ENCODE peak calls at places on chromosomes 11 and 22, in six cellular contexts. C is fibroblast of pulmonary artery, Y is tibial artery, J is nephron progenitor cell, Q is brain microvascular endothelial cell, X is mesothelial cell of epicardium. U is an unnamed sample.

GRCh38 chr11:31442086-31442485 is 67.3 kb downstream of the IMMP1L start:
- DNase-seq in Y (no peak), C (no peak), J (no peak), Q (no peak), X (no peak), U (no peak)

GRCh38 chr22:40326905-40327735 is 19.2 kb upstream of the ADSL start:
- DNase-seq in C (peak), J (no peak), Q (no peak), X (no peak), Y (no peak), U (no peak)

GRCh38 chr11:96188625-96189006 is 154.4 kb downstream of the MAML2 start:
- DNase-seq in Q (peak), X (no peak), Y (no peak), J (no peak), C (peak), U (no peak)

GRCh38 chr11:70436501-70436860 is 38.2 kb downstream of the CTTN start:
- DNase-seq in J (no peak), Q (no peak), C (no peak), Y (no peak), X (no peak), U (no peak)

GRCh38 chr11:42543844-42544243 is 768.0 kb upstream of the API5 start:
- DNase-seq in X (no peak), J (no peak), Y (no peak), C (peak), Q (no peak), U (no peak)

GRCh38 chr11:117390743-117391142 is 63.1 kb downstream of the CEP164 start:
- DNase-seq in Q (no peak), J (no peak), C (no peak), Y (peak), X (no peak), U (no peak)

GRCh38 chr11:31882951-31883392 is 71.8 kb upstream of the PAX6 start:
- DNase-seq in X (no peak), Q (peak), C (no peak), Y (no peak), J (peak), U (no peak)

GRCh38 chr11:67373916-67374570 is 645 bp upstream of the CLCF1 start:
- DNase-seq in C (peak), X (no peak), Y (peak), J (peak), Q (peak), U (peak)

GRCh38 chr11:19101803-19102520 is 15.0 kb upstream of the ZDHHC13 start:
- DNase-seq in Q (no peak), J (no peak), Y (no peak), C (no peak), X (no peak), U (no peak)

GRCh38 chr11:72685560-72686480 is 11.6 kb upstream of the PDE2A start:
- DNase-seq in J (no peak), Y (no peak), C (peak), X (no peak), Q (no peak), U (no peak)

GRCh38 chr11:132716037-132716436 is 816.3 kb downstream of the OPCML start:
- DNase-seq in Q (no peak), Y (no peak), J (no peak), C (no peak), X (no peak), U (no peak)

GRCh38 chr11:66727883-66728759 is 895 bp downstream of the SPTBN2 start:
- DNase-seq in J (peak), C (no peak), Q (no peak), X (no peak), Y (no peak), U (no peak)

GRCh38 chr11:29120329-29120695 is 896.5 kb downstream of the KCNA4 start:
- DNase-seq in Y (no peak), X (no peak), J (no peak), C (no peak), Q (no peak), U (no peak)

GRCh38 chr11:28606930-28607329 is 498.7 kb downstream of the METTL15 start:
- DNase-seq in Y (no peak), J (no peak), C (peak), Q (peak), X (no peak), U (no peak)

GRCh38 chr11:10480026-10480425 is 25.0 kb downstream of the AMPD3 start:
- DNase-seq in Q (no peak), X (no peak), J (no peak), C (no peak), Y (peak), U (no peak)

GRCh38 chr11:123020968-123021367 is 39.3 kb upstream of the BSX start:
- DNase-seq in C (peak), Q (peak), X (no peak), J (peak), Y (no peak), U (no peak)

GRCh38 chr11:45847908-45848316 is 637 bp downstream of the CRY2 start:
- DNase-seq in Q (peak), Y (peak), X (no peak), C (peak), J (peak), U (no peak)
- TF ChIP-seq CTCF in Q (peak), Y (peak), X (no peak), C (peak), J (no peak), U (peak)

DNA sequence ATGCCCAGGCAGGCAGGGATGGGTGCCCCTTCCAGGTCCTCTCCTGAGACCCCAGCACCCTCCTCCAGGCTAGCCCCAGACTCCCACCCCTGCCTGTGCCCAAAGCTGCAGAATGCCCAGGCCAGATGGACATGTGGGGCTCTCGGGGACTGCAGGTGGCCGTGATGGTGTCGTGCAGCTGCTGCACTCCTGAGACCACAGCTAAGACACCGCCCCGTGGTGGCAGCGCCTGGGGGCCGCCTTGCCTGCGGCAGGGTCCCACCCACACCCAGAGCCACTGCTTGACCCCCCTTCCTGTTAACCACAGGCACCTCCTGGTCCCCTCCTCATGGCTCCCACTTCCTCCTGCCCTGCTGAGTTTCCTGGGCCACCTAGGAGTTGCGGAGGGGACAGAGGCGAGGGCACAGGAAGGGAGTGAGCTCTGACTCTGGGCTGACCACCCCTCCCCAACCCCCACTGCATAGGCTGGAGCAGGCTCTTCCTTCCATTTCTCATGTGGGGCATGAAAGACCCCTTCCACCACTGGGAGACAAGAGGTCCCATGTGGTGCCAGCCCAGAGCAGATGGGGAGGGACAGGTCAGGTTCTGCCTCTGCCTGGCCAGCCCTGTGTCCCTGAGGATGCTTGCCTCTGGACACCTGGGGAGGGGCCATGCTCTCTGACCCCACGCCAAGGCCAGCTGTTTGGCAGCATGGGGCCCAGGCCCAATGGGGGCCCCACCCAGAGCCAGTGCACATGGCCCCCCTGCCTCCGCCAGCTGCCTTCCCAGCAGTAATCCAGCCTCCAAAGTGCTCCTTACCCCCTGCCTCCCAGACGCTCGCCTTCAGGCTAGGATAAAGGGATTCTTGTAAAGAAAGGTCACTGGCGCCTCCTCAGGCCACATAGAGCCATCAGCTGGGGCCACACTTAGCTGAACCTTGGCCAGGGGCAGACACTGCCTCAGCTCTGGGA is 29.3 kb downstream of the OSBPL5 start:
- DNase-seq in Q (no peak), J (peak), X (peak), C (no peak), Y (peak), U (no peak)
- TF ChIP-seq CTCF in Q (no peak), J (no peak), X (no peak), C (no peak), Y (no peak), U (no peak)

GRCh38 chr11:128553662-128554392 is 33.5 kb downstream of the ETS1 start:
- DNase-seq in X (no peak), Q (no peak), C (peak), J (no peak), Y (no peak), U (no peak)
- TF ChIP-seq CTCF in X (no peak), Q (peak), C (peak), J (no peak), Y (peak), U (peak)

GRCh38 chr22:50576070-50576469 is 2.2 kb downstream of the CPT1B start:
- DNase-seq in Y (peak), Q (peak), J (peak), X (no peak), C (peak), U (no peak)
- TF ChIP-seq CTCF in Y (no peak), Q (peak), J (peak), X (no peak), C (peak), U (no peak)

U was measured in AG09319.